ENCODE peak calls at places on chromosome 13, in four cellular contexts. One of them, this sample, is unnamed.

GRCh38 chr13:35179494-35179893 is 237.4 kb downstream of the NBEA start:
- DNase-seq in uterus: no peak
- DNase-seq in body of pancreas: no peak
- DNase-seq in thyroid gland: no peak
- DNase-seq in this sample: no peak

GRCh38 chr13:99869830-99870229 is 101.7 kb downstream of the ZIC5 start:
- DNase-seq in uterus: no peak
- DNase-seq in body of pancreas: no peak
- DNase-seq in thyroid gland: no peak
- DNase-seq in this sample: no peak

GRCh38 chr13:39768962-39769361 is 113.5 kb downstream of the COG6 start:
- DNase-seq in uterus: no peak
- DNase-seq in body of pancreas: no peak
- DNase-seq in thyroid gland: no peak
- DNase-seq in this sample: no peak

GRCh38 chr13:67143544-67144115 is 86.5 kb downstream of the PCDH9 start:
- DNase-seq in uterus: no peak
- DNase-seq in body of pancreas: no peak
- DNase-seq in thyroid gland: no peak
- DNase-seq in this sample: no peak

GRCh38 chr13:27928353-27928804 is 8.6 kb downstream of the PDX1 start:
- DNase-seq in uterus: no peak
- DNase-seq in body of pancreas: no peak
- DNase-seq in thyroid gland: no peak
- DNase-seq in this sample: no peak

GRCh38 chr13:98365291-98365690 is 188.2 kb upstream of the RNF113B start:
- DNase-seq in uterus: no peak
- DNase-seq in body of pancreas: no peak
- DNase-seq in thyroid gland: no peak
- DNase-seq in this sample: no peak

GRCh38 chr13:29878101-29878500 is 27.7 kb upstream of the UBL3 start:
- DNase-seq in uterus: no peak
- DNase-seq in body of pancreas: no peak
- DNase-seq in thyroid gland: no peak
- DNase-seq in this sample: no peak

GRCh38 chr13:66689037-66689619 is 541.0 kb downstream of the PCDH9 start:
- DNase-seq in uterus: no peak
- DNase-seq in body of pancreas: no peak
- DNase-seq in thyroid gland: no peak
- DNase-seq in this sample: no peak

GRCh38 chr13:108877300-108877699 is 247.9 kb downstream of the MYO16 start:
- DNase-seq in uterus: no peak
- DNase-seq in body of pancreas: no peak
- DNase-seq in thyroid gland: no peak
- DNase-seq in this sample: no peak

GRCh38 chr13:97549201-97549600 is 115.2 kb downstream of the RAP2A start:
- DNase-seq in uterus: no peak
- DNase-seq in body of pancreas: no peak
- DNase-seq in thyroid gland: no peak
- DNase-seq in this sample: no peak

GRCh38 chr13:60274664-60275063 is 110.9 kb upstream of the DIAPH3 start:
- DNase-seq in uterus: no peak
- DNase-seq in body of pancreas: no peak
- DNase-seq in thyroid gland: no peak
- DNase-seq in this sample: no peak

GRCh38 chr13:44843403-44843802 is 145.9 kb downstream of the NUFIP1 start:
- DNase-seq in uterus: no peak
- DNase-seq in body of pancreas: no peak
- DNase-seq in thyroid gland: no peak
- DNase-seq in this sample: no peak

GRCh38 chr13:113874177-113874576 is 10.3 kb upstream of the GAS6 start:
- DNase-seq in uterus: no peak
- DNase-seq in body of pancreas: no peak
- DNase-seq in thyroid gland: no peak
- DNase-seq in this sample: no peak

GRCh38 chr13:27151798-27152599 is 19.6 kb downstream of the USP12 start:
- DNase-seq in uterus: no peak
- DNase-seq in body of pancreas: no peak
- DNase-seq in thyroid gland: no peak
- DNase-seq in this sample: no peak

GRCh38 chr13:60662595-60662994 is 265.6 kb downstream of the TDRD3 start:
- DNase-seq in uterus: no peak
- DNase-seq in body of pancreas: no peak
- DNase-seq in thyroid gland: no peak
- DNase-seq in this sample: no peak

GRCh38 chr13:98310485-98311199 is 133.6 kb upstream of the RNF113B start:
- DNase-seq in uterus: no peak
- DNase-seq in body of pancreas: no peak
- DNase-seq in thyroid gland: no peak
- DNase-seq in this sample: no peak

GRCh38 chr13:27825153-27825552 is 32.9 kb downstream of the GSX1 start:
- DNase-seq in uterus: no peak
- DNase-seq in body of pancreas: no peak
- DNase-seq in thyroid gland: no peak
- DNase-seq in this sample: no peak

GRCh38 chr13:48236528-48237353 is 3.7 kb downstream of the ITM2B start:
- DNase-seq in uterus: no peak
- DNase-seq in body of pancreas: no peak
- DNase-seq in thyroid gland: no peak
- DNase-seq in this sample: no peak

GRCh38 chr13:27403252-27403678 is 21.2 kb upstream of the GTF3A start:
- DNase-seq in uterus: no peak
- DNase-seq in body of pancreas: no peak
- DNase-seq in thyroid gland: peak; percentile 26
- DNase-seq in this sample: no peak

GRCh38 chr13:112973577-112973951 is 4.5 kb downstream of the MCF2L start:
- DNase-seq in uterus: no peak
- DNase-seq in body of pancreas: no peak
- DNase-seq in thyroid gland: peak; percentile 79
- DNase-seq in this sample: no peak

GRCh38 chr13:77980592-77980991 is 62.0 kb upstream of the EDNRB start:
- DNase-seq in uterus: no peak
- DNase-seq in body of pancreas: no peak
- DNase-seq in thyroid gland: no peak
- DNase-seq in this sample: peak; percentile 9

GRCh38 chr13:94333131-94333820 is 146.2 kb downstream of the DCT start:
- DNase-seq in uterus: no peak
- DNase-seq in body of pancreas: no peak
- DNase-seq in thyroid gland: no peak
- DNase-seq in this sample: no peak

GRCh38 chr13:45909724-45910123 is 58.2 kb upstream of the SIAH3 start:
- DNase-seq in uterus: no peak
- DNase-seq in body of pancreas: no peak
- DNase-seq in thyroid gland: peak; percentile 7
- DNase-seq in this sample: no peak

GRCh38 chr13:114106991-114107685 is 25.3 kb downstream of the RASA3 start:
- DNase-seq in uterus: peak; percentile 13
- DNase-seq in body of pancreas: no peak
- DNase-seq in thyroid gland: no peak
- DNase-seq in this sample: peak; percentile 0

GRCh38 chr13:23952796-23953195 is 55.5 kb upstream of the C1QTNF9B start:
- DNase-seq in uterus: no peak
- DNase-seq in body of pancreas: no peak
- DNase-seq in thyroid gland: no peak
- DNase-seq in this sample: no peak

GRCh38 chr13:41658057-41658642 is 200.8 kb downstream of the RGCC start:
- DNase-seq in uterus: no peak
- DNase-seq in body of pancreas: no peak
- DNase-seq in thyroid gland: no peak
- DNase-seq in this sample: no peak

GRCh38 chr13:47846886-47847285 is 154.2 kb downstream of the SUCLA2 start:
- DNase-seq in uterus: no peak
- DNase-seq in body of pancreas: no peak
- DNase-seq in thyroid gland: no peak
- DNase-seq in this sample: peak; percentile 69

DNA sequence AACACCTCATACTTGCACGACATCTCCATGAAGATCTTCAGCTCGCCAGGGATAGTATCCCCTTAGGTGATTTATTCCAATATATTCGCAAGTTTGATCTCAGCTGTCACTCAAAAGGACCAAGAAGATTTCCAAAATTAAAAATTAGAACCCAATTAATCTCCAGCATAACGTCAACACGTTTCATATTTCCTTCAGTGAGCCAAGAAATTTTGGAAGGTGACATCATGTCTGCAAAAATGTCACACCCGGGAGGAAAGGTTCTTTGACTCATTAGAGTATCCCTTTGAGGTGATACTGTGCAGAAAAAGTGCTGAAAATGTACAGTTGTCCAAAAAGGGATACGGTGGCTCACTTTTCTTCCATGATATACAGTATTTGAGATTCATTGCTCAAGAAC is 569.6 kb downstream of the EFNB2 start:
- DNase-seq in uterus: no peak
- DNase-seq in body of pancreas: no peak
- DNase-seq in thyroid gland: no peak
- DNase-seq in this sample: no peak
- TF ChIP-seq POLR2A in uterus: no peak
- TF ChIP-seq POLR2A in body of pancreas: no peak
- TF ChIP-seq POLR2A in thyroid gland: no peak
- TF ChIP-seq POLR2A in this sample: no peak

GRCh38 chr13:101205408-101205807 is 210.9 kb downstream of the NALCN start:
- DNase-seq in uterus: no peak
- DNase-seq in body of pancreas: no peak
- DNase-seq in thyroid gland: no peak
- DNase-seq in this sample: no peak

GRCh38 chr13:101210774-101211173 is 205.5 kb downstream of the NALCN start:
- DNase-seq in uterus: no peak
- DNase-seq in body of pancreas: no peak
- DNase-seq in thyroid gland: no peak
- DNase-seq in this sample: no peak

GRCh38 chr13:101217086-101217485 is 199.2 kb downstream of the NALCN start:
- DNase-seq in uterus: no peak
- DNase-seq in body of pancreas: no peak
- DNase-seq in thyroid gland: no peak
- DNase-seq in this sample: no peak

GRCh38 chr13:101209206-101209893 is 207.0 kb downstream of the NALCN start:
- DNase-seq in uterus: no peak
- DNase-seq in body of pancreas: no peak
- DNase-seq in thyroid gland: no peak
- DNase-seq in this sample: no peak

GRCh38 chr13:101211261-101211660 is 205.0 kb downstream of the NALCN start:
- DNase-seq in uterus: no peak
- DNase-seq in body of pancreas: no peak
- DNase-seq in thyroid gland: no peak
- DNase-seq in this sample: no peak
- H3K9me3 ChIP-seq in uterus: no peaks in the 10 kb centered on the region
- H3K9me3 ChIP-seq in body of pancreas: no peaks in the 10 kb centered on the region
- H3K9me3 ChIP-seq in thyroid gland: no peaks in the 10 kb centered on the region
- H3K9me3 ChIP-seq in this sample: no peaks in the 10 kb centered on the region

DNA sequence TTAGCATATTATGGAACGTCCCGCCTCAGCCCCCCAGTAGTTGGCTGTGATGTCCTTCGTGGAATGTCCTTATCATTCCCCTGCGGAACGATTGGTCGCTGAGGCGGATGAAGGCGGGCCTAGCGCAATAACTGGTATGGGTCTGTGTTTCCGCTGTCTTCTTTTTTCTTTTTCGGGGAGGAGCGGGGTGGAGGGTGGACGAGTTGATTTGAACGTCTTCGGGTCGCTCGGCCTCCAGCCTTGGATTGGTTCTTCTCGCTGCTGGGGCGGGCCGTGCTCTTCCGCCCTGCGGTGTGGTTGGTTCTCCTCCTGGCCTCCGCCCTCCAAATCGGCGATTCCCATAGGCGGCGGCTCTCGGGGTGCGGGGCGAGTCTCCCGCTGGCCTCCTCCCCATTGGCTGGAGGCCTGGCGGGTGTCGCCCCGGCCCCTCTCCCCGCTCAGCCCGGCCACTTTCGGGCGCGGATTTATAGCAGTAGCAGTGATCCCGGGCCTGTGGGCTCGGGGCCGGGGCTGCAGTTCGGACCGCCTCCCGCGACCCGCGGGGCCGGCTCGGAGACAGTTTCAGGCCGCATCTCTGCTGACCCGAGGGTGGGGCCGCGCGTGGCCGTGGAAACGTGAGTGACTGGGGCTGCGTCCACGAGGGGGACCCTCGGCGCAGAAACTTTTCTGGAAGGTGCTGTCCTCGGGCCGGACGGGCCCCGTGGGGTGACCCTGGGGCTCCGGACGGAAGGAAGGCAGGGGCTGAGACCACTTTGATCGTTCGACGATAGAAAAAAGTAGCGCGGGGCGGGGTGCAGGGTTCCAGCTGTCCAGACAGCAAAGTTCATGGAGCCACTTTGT is 2.1 kb downstream of the ING1 start:
- DNase-seq in uterus: peak; percentile 100
- DNase-seq in body of pancreas: peak; percentile 99
- DNase-seq in thyroid gland: peak; percentile 99
- DNase-seq in this sample: peak; percentile 99
- TF ChIP-seq CTCF in uterus: peak; percentile 36
- TF ChIP-seq CTCF in body of pancreas: no peak
- TF ChIP-seq CTCF in thyroid gland: peak; percentile 2
- TF ChIP-seq CTCF in this sample: no peak

DNA sequence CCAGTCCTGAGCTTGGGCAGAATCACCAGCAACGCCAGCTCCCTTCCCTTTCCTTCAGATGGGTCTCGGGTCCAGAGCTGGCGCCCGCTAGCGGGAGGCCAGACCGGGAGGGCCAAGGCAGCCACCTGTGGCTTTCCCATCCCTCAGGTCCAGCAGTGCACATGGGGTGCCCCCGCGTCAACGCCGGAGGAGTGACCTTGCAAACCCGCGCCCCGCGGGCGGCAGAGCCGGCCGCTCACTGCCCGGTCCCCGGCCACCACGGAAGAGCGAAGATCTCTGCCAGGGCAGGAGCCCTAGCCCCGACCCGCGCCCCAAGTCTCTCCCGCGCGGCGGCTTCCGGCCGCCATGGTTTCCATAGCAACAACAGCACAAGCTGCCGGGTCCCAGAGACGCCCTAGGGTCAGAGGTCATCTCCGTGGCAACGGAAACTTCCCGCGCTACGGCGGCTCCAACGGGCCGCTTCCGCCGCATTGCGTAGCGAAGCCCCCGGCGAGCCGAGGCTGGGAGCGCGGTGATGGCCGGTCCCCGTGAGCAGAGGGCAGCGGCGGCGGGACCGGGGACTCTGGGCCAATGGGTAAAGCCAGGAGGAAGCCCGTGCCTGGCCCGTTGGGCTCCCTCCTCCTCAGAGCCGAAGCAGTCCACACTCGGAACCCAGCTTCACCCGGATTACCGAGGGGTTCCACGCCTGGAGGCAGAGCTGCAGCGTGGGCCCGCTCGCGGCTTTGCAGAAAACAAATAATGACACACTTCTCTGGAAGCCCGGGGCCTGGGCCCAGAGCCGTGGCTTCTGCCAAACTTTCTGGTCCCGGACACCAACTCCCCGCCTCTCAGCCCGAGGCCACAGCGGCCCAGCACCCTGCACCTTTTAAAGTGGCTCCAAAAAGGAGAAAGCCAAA is 7.4 kb downstream of the FGF14 start:
- DNase-seq in uterus: peak; percentile 93
- DNase-seq in body of pancreas: peak; percentile 97
- DNase-seq in thyroid gland: peak; percentile 89
- DNase-seq in this sample: peak; percentile 97
- TF ChIP-seq POLR2A in uterus: peak; percentile 34
- TF ChIP-seq POLR2A in body of pancreas: peak; percentile 79
- TF ChIP-seq POLR2A in thyroid gland: peak; percentile 55
- TF ChIP-seq POLR2A in this sample: no peak

GRCh38 chr13:58630794-58631193 is 999.2 kb downstream of the PCDH17 start:
- DNase-seq in uterus: no peak
- DNase-seq in body of pancreas: no peak
- DNase-seq in thyroid gland: no peak
- DNase-seq in this sample: no peak
- H3K9me3 ChIP-seq in uterus: no peaks in the 10 kb centered on the region
- H3K9me3 ChIP-seq in body of pancreas: no peaks in the 10 kb centered on the region
- H3K9me3 ChIP-seq in thyroid gland: no peaks in the 10 kb centered on the region
- H3K9me3 ChIP-seq in this sample: no peaks in the 10 kb centered on the region

This sample was measured in adrenal gland.